ENCODE peak calls at places on chromosomes 12 and 14, in eight cellular contexts. B is fibroblast of lung, E is HCT116, R is HepG2, I is K562, Q is neural progenitor cell, V is H9, H is MM.1S. F is an unnamed sample. For H3K4me1, the result is how much of the 10 kb centered on the place peaks cover.

GRCh38 chr12:56634242-56634836 is 4.2 kb upstream of the BAZ2A start:
- DNase-seq in B (no peak), I (peak), E (peak), R (peak), Q (peak), H (peak), V (peak), F (peak)

GRCh38 chr14:101707285-101707842 is 54.1 kb upstream of the PPP2R5C start:
- DNase-seq in I (no peak), V (peak), Q (peak), H (peak), E (peak), B (peak), R (peak), F (peak)

GRCh38 chr14:67944605-67945004 is 125.0 kb downstream of the RAD51B start:
- DNase-seq in Q (no peak), I (no peak), B (no peak), V (no peak), R (no peak), H (no peak), E (no peak), F (no peak)

GRCh38 chr12:91144053-91144452 is 32.8 kb upstream of the LUM start:
- DNase-seq in R (no peak), V (no peak), B (peak), H (no peak), Q (no peak), E (no peak), I (no peak), F (no peak)

GRCh38 chr12:1326258-1326657 is 268.1 kb downstream of the FBXL14 start:
- DNase-seq in E (no peak), B (no peak), H (no peak), Q (no peak), R (no peak), I (no peak), V (no peak), F (no peak)

GRCh38 chr12:43336962-43337555 is 214.9 kb downstream of the ADAMTS20 start:
- DNase-seq in V (no peak), R (no peak), E (peak), Q (peak), B (peak), H (peak), I (peak), F (no peak)

GRCh38 chr12:119988440-119988787 is 622 bp upstream of the BICDL1 start:
- DNase-seq in I (no peak), Q (no peak), V (no peak), E (no peak), R (no peak), H (no peak), B (peak), F (no peak)

GRCh38 chr14:100305446-100306255 is 593 bp downstream of the SLC25A29 start:
- DNase-seq in E (no peak), B (no peak), R (no peak), Q (peak), H (no peak), V (peak), I (peak), F (peak)

GRCh38 chr12:59230334-59230733 is 310.0 kb upstream of the LRIG3 start:
- DNase-seq in Q (no peak), H (no peak), E (no peak), R (no peak), B (no peak), I (no peak), V (no peak), F (no peak)

GRCh38 chr12:93722179-93722578 is 45.0 kb downstream of the CRADD start:
- DNase-seq in R (no peak), Q (no peak), B (no peak), V (no peak), H (no peak), E (no peak), I (no peak), F (no peak)

GRCh38 chr14:36519431-36520321 is at the start of gene NKX2-1:
- DNase-seq in E (no peak), R (no peak), H (no peak), V (peak), I (no peak), Q (peak), B (no peak), F (peak)

GRCh38 chr12:70449074-70449757 is 83.1 kb downstream of the KCNMB4 start:
- DNase-seq in R (peak), B (peak), I (no peak), H (no peak), V (no peak), E (peak), Q (no peak), F (no peak)

GRCh38 chr12:117010693-117011451 is 88.3 kb downstream of the TESC start:
- DNase-seq in R (no peak), V (no peak), H (no peak), I (no peak), Q (peak), B (no peak), E (no peak), F (no peak)

GRCh38 chr14:39548358-39548757 is 116.1 kb upstream of the FBXO33 start:
- DNase-seq in V (no peak), I (no peak), B (no peak), R (no peak), Q (no peak), E (no peak), H (no peak), F (no peak)

GRCh38 chr14:73728106-73729014 is 14.2 kb upstream of the PNMA1 start:
- DNase-seq in Q (peak), B (peak), E (peak), H (peak), R (peak), V (peak), I (peak), F (peak)

GRCh38 chr12:49296836-49297694 is 2.1 kb downstream of the PRPH start:
- DNase-seq in H (peak), V (peak), B (no peak), I (peak), Q (peak), E (peak), R (peak), F (peak)

GRCh38 chr12:78880078-78880477 is 15.5 kb downstream of the SYT1 start:
- DNase-seq in V (no peak), R (no peak), Q (peak), H (no peak), B (no peak), I (no peak), E (no peak), F (peak)
- H3K4me1 ChIP-seq in V (under half), R (under half), Q (under half), H (under half), B (under half), I (under half), E (half or more), F (under half)

DNA sequence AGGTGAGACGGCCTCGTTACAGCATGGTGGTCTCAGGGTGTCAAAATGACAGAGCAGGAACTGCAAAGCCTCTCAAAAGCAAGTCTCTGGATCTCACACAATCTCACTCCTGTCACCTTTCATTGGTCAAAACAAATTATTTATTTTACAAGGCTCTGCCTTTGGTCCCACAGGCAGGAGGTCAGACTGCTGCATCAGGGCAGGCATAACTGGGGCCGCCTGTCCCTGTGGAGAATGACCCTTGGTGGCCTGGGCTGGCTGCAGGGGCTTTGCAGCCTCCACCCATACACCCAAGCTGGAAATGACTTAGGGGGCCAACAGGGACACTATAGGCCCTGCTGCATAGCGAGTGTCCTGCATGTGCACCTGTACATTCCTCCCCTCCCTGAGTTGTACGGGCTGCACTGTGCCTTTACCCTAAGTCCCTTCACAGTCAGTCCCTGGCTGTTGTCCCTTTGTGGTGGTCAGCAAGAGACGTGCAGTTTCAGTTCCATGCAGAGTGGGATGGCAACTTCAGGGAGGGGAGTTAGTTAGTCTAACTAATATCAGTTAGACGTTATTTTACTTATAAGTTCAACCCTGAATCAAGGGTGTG is 28.1 kb downstream of the PEX5 start:
- DNase-seq in B (no peak), H (no peak), E (no peak), Q (no peak), R (no peak), I (no peak), V (no peak), F (no peak)
- H3K9ac ChIP-seq in B (no peak), H (no peak), E (no peak), Q (no peak), R (no peak), I (no peak), V (no peak), F (no peak)

GRCh38 chr12:128265566-128265965 is 1.4 kb upstream of the TMEM132C start:
- DNase-seq in R (no peak), E (no peak), Q (no peak), V (peak), H (no peak), B (no peak), I (no peak), F (no peak)
- TF ChIP-seq CTCF in R (no peak), E (no peak), Q (no peak), V (no peak), H (no peak), B (no peak), I (no peak), F (no peak)

GRCh38 chr12:130342442-130342841 is 4.8 kb downstream of the PIWIL1 start:
- DNase-seq in Q (no peak), R (no peak), E (no peak), H (no peak), V (no peak), I (no peak), B (no peak), F (no peak)
- H3K4me1 ChIP-seq in Q (under half), R (under half), E (under half), H (under half), V (under half), I (under half), B (under half), F (under half)

F was measured in endodermal cell.